ENCODE peak calls at places on chromosomes 2 and 18, in six cellular contexts. J is heart left ventricle, G is PC-3, U is NCI-H2171, P is upper lobe of right lung, E is HFF-Myc. V is an unnamed sample.

GRCh38 chr2:181715033-181715630 is 34.8 kb upstream of the NEUROD1 start:
- DNase-seq in E (peak), G (peak), P (no peak), U (peak), J (peak), V (peak)

GRCh38 chr2:237403024-237403882 is 10.7 kb downstream of the COL6A3 start:
- DNase-seq in U (no peak), E (no peak), G (no peak), P (no peak), J (no peak), V (no peak)

GRCh38 chr2:202945497-202945896 is 33.4 kb downstream of the CARF start:
- DNase-seq in J (no peak), U (no peak), E (no peak), P (no peak), G (no peak), V (no peak)

GRCh38 chr18:55323051-55323994 is 264.7 kb downstream of the TCF4 start:
- DNase-seq in P (no peak), G (no peak), E (no peak), J (no peak), U (peak), V (no peak)

GRCh38 chr18:9839806-9840205 is 46.0 kb upstream of the TXNDC2 start:
- DNase-seq in P (no peak), J (no peak), G (no peak), E (no peak), U (no peak), V (no peak)

GRCh38 chr18:57110295-57110694 is 36.6 kb upstream of the BOD1L2 start:
- DNase-seq in J (no peak), G (peak), E (no peak), P (no peak), U (no peak), V (no peak)

GRCh38 chr2:1790996-1791395 is 46.7 kb upstream of the PXDN start:
- DNase-seq in E (no peak), J (no peak), U (no peak), P (no peak), G (no peak), V (no peak)

GRCh38 chr2:83915381-83915780 is 543.7 kb downstream of the SUCLG1 start:
- DNase-seq in G (no peak), J (no peak), E (no peak), P (no peak), U (no peak), V (no peak)

GRCh38 chr2:107712857-107713256 is 113.8 kb upstream of the RGPD4 start:
- DNase-seq in G (peak), J (no peak), E (no peak), U (no peak), P (no peak), V (no peak)

V was measured in Kasumi-1.